ENCODE peak calls at places on chromosome 1, in ten cellular contexts. One of them, this sample, is unnamed.

GRCh38 chr1:21659924-21660326 is 9.2 kb downstream of the RAP1GAP start:
- DNase-seq in GM10248: no peak
- DNase-seq in pancreas: no peak
- DNase-seq in PC-9: no peak
- DNase-seq in Calu3: no peak
- DNase-seq in esophagus muscularis mucosa: no peak
- DNase-seq in foreskin fibroblast: no peak
- DNase-seq in hippocampal formation: no peak
- DNase-seq in left ventricle myocardium superior: no peak
- DNase-seq in stimulated activated CD4-positive, alpha-beta T cell treated with anti-CD3 and anti-CD28 coated beads, Interleukin-12 subunit alpha, Interleukin-12 subunit beta, amount 100 ng/mL, for 4 hours: no peak
- DNase-seq in this sample: no peak

GRCh38 chr1:234989019-234989418 is 139.6 kb downstream of the TOMM20 start:
- DNase-seq in GM10248: no peak
- DNase-seq in pancreas: no peak
- DNase-seq in PC-9: no peak
- DNase-seq in Calu3: no peak
- DNase-seq in esophagus muscularis mucosa: no peak
- DNase-seq in foreskin fibroblast: peak
- DNase-seq in hippocampal formation: no peak
- DNase-seq in left ventricle myocardium superior: no peak
- DNase-seq in stimulated activated CD4-positive, alpha-beta T cell treated with anti-CD3 and anti-CD28 coated beads, Interleukin-12 subunit alpha, Interleukin-12 subunit beta, amount 100 ng/mL, for 4 hours: no peak
- DNase-seq in this sample: no peak

GRCh38 chr1:46805755-46806154 is 6.9 kb downstream of the CYP4B1 start:
- DNase-seq in GM10248: no peak
- DNase-seq in pancreas: no peak
- DNase-seq in PC-9: no peak
- DNase-seq in Calu3: no peak
- DNase-seq in esophagus muscularis mucosa: peak
- DNase-seq in foreskin fibroblast: no peak
- DNase-seq in hippocampal formation: no peak
- DNase-seq in left ventricle myocardium superior: no peak
- DNase-seq in stimulated activated CD4-positive, alpha-beta T cell treated with anti-CD3 and anti-CD28 coated beads, Interleukin-12 subunit alpha, Interleukin-12 subunit beta, amount 100 ng/mL, for 4 hours: no peak
- DNase-seq in this sample: no peak

GRCh38 chr1:172177849-172178248 is 242.6 kb upstream of the C1orf105 start:
- DNase-seq in GM10248: no peak
- DNase-seq in pancreas: no peak
- DNase-seq in PC-9: no peak
- DNase-seq in Calu3: peak
- DNase-seq in esophagus muscularis mucosa: no peak
- DNase-seq in foreskin fibroblast: no peak
- DNase-seq in hippocampal formation: no peak
- DNase-seq in left ventricle myocardium superior: no peak
- DNase-seq in stimulated activated CD4-positive, alpha-beta T cell treated with anti-CD3 and anti-CD28 coated beads, Interleukin-12 subunit alpha, Interleukin-12 subunit beta, amount 100 ng/mL, for 4 hours: no peak
- DNase-seq in this sample: no peak

GRCh38 chr1:193971595-193971994 is 785.2 kb upstream of the B3GALT2 start:
- DNase-seq in GM10248: no peak
- DNase-seq in pancreas: no peak
- DNase-seq in PC-9: peak
- DNase-seq in Calu3: no peak
- DNase-seq in esophagus muscularis mucosa: no peak
- DNase-seq in foreskin fibroblast: peak
- DNase-seq in hippocampal formation: no peak
- DNase-seq in left ventricle myocardium superior: no peak
- DNase-seq in stimulated activated CD4-positive, alpha-beta T cell treated with anti-CD3 and anti-CD28 coated beads, Interleukin-12 subunit alpha, Interleukin-12 subunit beta, amount 100 ng/mL, for 4 hours: no peak
- DNase-seq in this sample: no peak

GRCh38 chr1:228471762-228472398 is 15.3 kb upstream of the RNF187 start:
- DNase-seq in GM10248: peak
- DNase-seq in pancreas: no peak
- DNase-seq in PC-9: peak
- DNase-seq in Calu3: no peak
- DNase-seq in esophagus muscularis mucosa: no peak
- DNase-seq in foreskin fibroblast: no peak
- DNase-seq in hippocampal formation: no peak
- DNase-seq in left ventricle myocardium superior: no peak
- DNase-seq in stimulated activated CD4-positive, alpha-beta T cell treated with anti-CD3 and anti-CD28 coated beads, Interleukin-12 subunit alpha, Interleukin-12 subunit beta, amount 100 ng/mL, for 4 hours: no peak
- DNase-seq in this sample: no peak

GRCh38 chr1:7478797-7479499 is 292.1 kb upstream of the VAMP3 start:
- DNase-seq in GM10248: peak
- DNase-seq in pancreas: peak
- DNase-seq in PC-9: no peak
- DNase-seq in Calu3: no peak
- DNase-seq in esophagus muscularis mucosa: peak
- DNase-seq in foreskin fibroblast: peak
- DNase-seq in hippocampal formation: peak
- DNase-seq in left ventricle myocardium superior: peak
- DNase-seq in stimulated activated CD4-positive, alpha-beta T cell treated with anti-CD3 and anti-CD28 coated beads, Interleukin-12 subunit alpha, Interleukin-12 subunit beta, amount 100 ng/mL, for 4 hours: no peak
- DNase-seq in this sample: peak

GRCh38 chr1:224647449-224647848 is 31.3 kb downstream of the CNIH3 start:
- DNase-seq in GM10248: no peak
- DNase-seq in pancreas: peak
- DNase-seq in PC-9: no peak
- DNase-seq in Calu3: no peak
- DNase-seq in esophagus muscularis mucosa: no peak
- DNase-seq in foreskin fibroblast: no peak
- DNase-seq in hippocampal formation: no peak
- DNase-seq in left ventricle myocardium superior: no peak
- DNase-seq in stimulated activated CD4-positive, alpha-beta T cell treated with anti-CD3 and anti-CD28 coated beads, Interleukin-12 subunit alpha, Interleukin-12 subunit beta, amount 100 ng/mL, for 4 hours: no peak
- DNase-seq in this sample: no peak

GRCh38 chr1:100485855-100486258 is 52.1 kb upstream of the GPR88 start:
- DNase-seq in GM10248: no peak
- DNase-seq in pancreas: no peak
- DNase-seq in PC-9: peak
- DNase-seq in Calu3: no peak
- DNase-seq in esophagus muscularis mucosa: no peak
- DNase-seq in foreskin fibroblast: no peak
- DNase-seq in hippocampal formation: no peak
- DNase-seq in left ventricle myocardium superior: no peak
- DNase-seq in stimulated activated CD4-positive, alpha-beta T cell treated with anti-CD3 and anti-CD28 coated beads, Interleukin-12 subunit alpha, Interleukin-12 subunit beta, amount 100 ng/mL, for 4 hours: no peak
- DNase-seq in this sample: no peak

GRCh38 chr1:19209439-19209989 is 552 bp downstream of the UBR4 start:
- DNase-seq in GM10248: peak
- DNase-seq in pancreas: no peak
- DNase-seq in PC-9: no peak
- DNase-seq in Calu3: no peak
- DNase-seq in esophagus muscularis mucosa: no peak
- DNase-seq in foreskin fibroblast: peak
- DNase-seq in hippocampal formation: peak
- DNase-seq in left ventricle myocardium superior: no peak
- DNase-seq in stimulated activated CD4-positive, alpha-beta T cell treated with anti-CD3 and anti-CD28 coated beads, Interleukin-12 subunit alpha, Interleukin-12 subunit beta, amount 100 ng/mL, for 4 hours: peak
- DNase-seq in this sample: peak

GRCh38 chr1:61174060-61174788 is 91.9 kb downstream of the NFIA start:
- DNase-seq in GM10248: no peak
- DNase-seq in pancreas: no peak
- DNase-seq in PC-9: no peak
- DNase-seq in Calu3: no peak
- DNase-seq in esophagus muscularis mucosa: no peak
- DNase-seq in foreskin fibroblast: no peak
- DNase-seq in hippocampal formation: no peak
- DNase-seq in left ventricle myocardium superior: no peak
- DNase-seq in stimulated activated CD4-positive, alpha-beta T cell treated with anti-CD3 and anti-CD28 coated beads, Interleukin-12 subunit alpha, Interleukin-12 subunit beta, amount 100 ng/mL, for 4 hours: no peak
- DNase-seq in this sample: no peak

GRCh38 chr1:109959974-109960744 is 24.4 kb upstream of the AHCYL1 start:
- DNase-seq in GM10248: no peak
- DNase-seq in pancreas: no peak
- DNase-seq in PC-9: peak
- DNase-seq in Calu3: no peak
- DNase-seq in esophagus muscularis mucosa: no peak
- DNase-seq in foreskin fibroblast: peak
- DNase-seq in hippocampal formation: no peak
- DNase-seq in left ventricle myocardium superior: no peak
- DNase-seq in stimulated activated CD4-positive, alpha-beta T cell treated with anti-CD3 and anti-CD28 coated beads, Interleukin-12 subunit alpha, Interleukin-12 subunit beta, amount 100 ng/mL, for 4 hours: no peak
- DNase-seq in this sample: no peak

GRCh38 chr1:27009601-27010197 is 3.0 kb downstream of the TENT5B start:
- DNase-seq in GM10248: no peak
- DNase-seq in pancreas: peak
- DNase-seq in PC-9: peak
- DNase-seq in Calu3: no peak
- DNase-seq in esophagus muscularis mucosa: no peak
- DNase-seq in foreskin fibroblast: no peak
- DNase-seq in hippocampal formation: no peak
- DNase-seq in left ventricle myocardium superior: peak
- DNase-seq in stimulated activated CD4-positive, alpha-beta T cell treated with anti-CD3 and anti-CD28 coated beads, Interleukin-12 subunit alpha, Interleukin-12 subunit beta, amount 100 ng/mL, for 4 hours: no peak
- DNase-seq in this sample: peak

GRCh38 chr1:81234237-81234636 is 566.5 kb upstream of the ADGRL2 start:
- DNase-seq in GM10248: no peak
- DNase-seq in pancreas: no peak
- DNase-seq in PC-9: no peak
- DNase-seq in Calu3: no peak
- DNase-seq in esophagus muscularis mucosa: no peak
- DNase-seq in foreskin fibroblast: no peak
- DNase-seq in hippocampal formation: no peak
- DNase-seq in left ventricle myocardium superior: no peak
- DNase-seq in stimulated activated CD4-positive, alpha-beta T cell treated with anti-CD3 and anti-CD28 coated beads, Interleukin-12 subunit alpha, Interleukin-12 subunit beta, amount 100 ng/mL, for 4 hours: no peak
- DNase-seq in this sample: no peak

GRCh38 chr1:44905276-44905675 is 62.2 kb upstream of the PTCH2 start:
- DNase-seq in GM10248: no peak
- DNase-seq in pancreas: no peak
- DNase-seq in PC-9: no peak
- DNase-seq in Calu3: no peak
- DNase-seq in esophagus muscularis mucosa: no peak
- DNase-seq in foreskin fibroblast: no peak
- DNase-seq in hippocampal formation: no peak
- DNase-seq in left ventricle myocardium superior: no peak
- DNase-seq in stimulated activated CD4-positive, alpha-beta T cell treated with anti-CD3 and anti-CD28 coated beads, Interleukin-12 subunit alpha, Interleukin-12 subunit beta, amount 100 ng/mL, for 4 hours: no peak
- DNase-seq in this sample: no peak